ENCODE peak calls at places on chromosomes 7 and 10, in eight cellular contexts. B, V, T, A, J, H, Q and O are unnamed samples.

GRCh38 chr10:25547391-25547790 is 372.6 kb downstream of the GPR158 start:
- DNase-seq in B (no peak), V (no peak), T (no peak), A (peak), J (no peak), H (no peak), Q (no peak), O (no peak)

GRCh38 chr10:118980870-118981269 is 48.6 kb upstream of the NANOS1 start:
- DNase-seq in B (no peak), V (no peak), T (no peak), A (no peak), J (no peak), H (no peak), Q (no peak), O (no peak)

GRCh38 chr10:50385610-50386009 is 134.3 kb upstream of the ASAH2 start:
- DNase-seq in B (no peak), V (no peak), T (no peak), A (peak), J (no peak), H (no peak), Q (peak), O (no peak)

GRCh38 chr10:11170993-11171416 is 153.3 kb downstream of the CELF2 start:
- DNase-seq in B (no peak), V (no peak), T (peak), A (no peak), J (no peak), H (peak), Q (no peak), O (peak)

GRCh38 chr10:61902448-61903183 is 1.1 kb downstream of the ARID5B start:
- DNase-seq in B (no peak), V (peak), T (peak), A (peak), J (peak), H (peak), Q (peak), O (peak)

GRCh38 chr7:115634633-115635032 is 395.9 kb downstream of the TFEC start:
- DNase-seq in B (no peak), V (no peak), T (no peak), A (peak), J (no peak), H (no peak), Q (peak), O (no peak)

GRCh38 chr10:30185916-30186315 is 126.5 kb upstream of the JCAD start:
- DNase-seq in B (peak), V (no peak), T (no peak), A (peak), J (no peak), H (no peak), Q (peak), O (no peak)

GRCh38 chr7:15561840-15562239 is at the start of gene AGMO:
- DNase-seq in B (no peak), V (peak), T (no peak), A (peak), J (no peak), H (no peak), Q (peak), O (no peak)

GRCh38 chr10:133245439-133246235 is 8.0 kb downstream of the VENTX start:
- DNase-seq in B (no peak), V (no peak), T (no peak), A (no peak), J (no peak), H (no peak), Q (peak), O (no peak)

GRCh38 chr10:103677486-103677885 is 177.9 kb downstream of the SH3PXD2A start:
- DNase-seq in B (no peak), V (no peak), T (no peak), A (no peak), J (no peak), H (no peak), Q (no peak), O (no peak)

GRCh38 chr7:112112822-112113255 is 93.4 kb downstream of the DOCK4 start:
- DNase-seq in B (peak), V (peak), T (no peak), A (peak), J (no peak), H (no peak), Q (peak), O (no peak)

GRCh38 chr10:73911553-73912004 is 647 bp downstream of the PLAU start:
- DNase-seq in B (no peak), V (no peak), T (no peak), A (no peak), J (no peak), H (no peak), Q (peak), O (no peak)

GRCh38 chr10:93837783-93838677 is 55.7 kb upstream of the SLC35G1 start:
- DNase-seq in B (no peak), V (peak), T (no peak), A (no peak), J (no peak), H (no peak), Q (no peak), O (no peak)

GRCh38 chr7:78018541-78019456 is 220.2 kb downstream of the PHTF2 start:
- DNase-seq in B (no peak), V (peak), T (peak), A (peak), J (no peak), H (no peak), Q (peak), O (peak)

GRCh38 chr7:54995631-54996340 is 23.0 kb upstream of the EGFR start:
- DNase-seq in B (peak), V (no peak), T (no peak), A (peak), J (no peak), H (peak), Q (peak), O (peak)

GRCh38 chr7:132199626-132200025 is 376.6 kb downstream of the PLXNA4 start:
- DNase-seq in B (no peak), V (no peak), T (no peak), A (no peak), J (no peak), H (no peak), Q (no peak), O (no peak)

GRCh38 chr10:73744690-73744994 is 470 bp downstream of the SEC24C start:
- DNase-seq in B (no peak), V (no peak), T (peak), A (peak), J (peak), H (peak), Q (peak), O (peak)

GRCh38 chr10:101262147-101262546 is 32.9 kb upstream of the LBX1 start:
- DNase-seq in B (no peak), V (no peak), T (no peak), A (no peak), J (no peak), H (no peak), Q (no peak), O (no peak)

GRCh38 chr10:4195214-4195613 is 410.2 kb upstream of the KLF6 start:
- DNase-seq in B (no peak), V (no peak), T (no peak), A (peak), J (no peak), H (no peak), Q (peak), O (no peak)

GRCh38 chr7:74464931-74465906 is 11.5 kb downstream of the GTF2IRD1 start:
- DNase-seq in B (no peak), V (no peak), T (no peak), A (no peak), J (no peak), H (no peak), Q (no peak), O (no peak)

GRCh38 chr7:102425639-102426267 is 7.6 kb upstream of the ORAI2 start:
- DNase-seq in B (no peak), V (peak), T (peak), A (no peak), J (peak), H (peak), Q (no peak), O (peak)

GRCh38 chr10:12547301-12547771 is 198.0 kb downstream of the CAMK1D start:
- DNase-seq in B (no peak), V (no peak), T (no peak), A (no peak), J (no peak), H (no peak), Q (no peak), O (no peak)

GRCh38 chr7:127821146-127821545 is 169.2 kb downstream of the SND1 start:
- DNase-seq in B (no peak), V (no peak), T (no peak), A (no peak), J (no peak), H (no peak), Q (no peak), O (no peak)

GRCh38 chr10:96257944-96258343 is 13.4 kb downstream of the BLNK start:
- DNase-seq in B (no peak), V (peak), T (no peak), A (no peak), J (no peak), H (no peak), Q (no peak), O (no peak)

GRCh38 chr7:135728136-135728669 is at the start of gene SLC13A4:
- DNase-seq in B (no peak), V (no peak), T (no peak), A (peak), J (no peak), H (no peak), Q (peak), O (no peak)

GRCh38 chr10:32232378-32232777 is 114.6 kb downstream of the EPC1 start:
- DNase-seq in B (no peak), V (no peak), T (no peak), A (no peak), J (no peak), H (no peak), Q (no peak), O (no peak)

GRCh38 chr7:159095979-159096411 is 48.7 kb downstream of the VIPR2 start:
- DNase-seq in B (no peak), V (peak), T (no peak), A (no peak), J (no peak), H (no peak), Q (no peak), O (no peak)

GRCh38 chr7:121195010-121195409 is 133.8 kb upstream of the WNT16 start:
- DNase-seq in B (no peak), V (no peak), T (no peak), A (no peak), J (no peak), H (no peak), Q (no peak), O (no peak)

GRCh38 chr7:38727184-38727940 is 96.2 kb upstream of the AMPH start:
- DNase-seq in B (no peak), V (no peak), T (no peak), A (no peak), J (no peak), H (no peak), Q (no peak), O (no peak)